ENCODE peak calls at places on chromosomes 13 and 19, in seven cellular contexts. N, K, L, A, B, W and H are unnamed samples.

GRCh38 chr19:39833464-39834286 is at the start of gene DYRK1B:
- DNase-seq in N (peak), K (peak), L (peak), A (peak), B (peak), W (peak), H (peak)

GRCh38 chr13:112210401-112210800 is 143.5 kb downstream of the SOX1 start:
- DNase-seq in N (no peak), K (peak), L (no peak), A (no peak), B (no peak), W (no peak), H (no peak)

GRCh38 chr19:49216076-49216475 is 58.5 kb downstream of the TRPM4 start:
- DNase-seq in N (no peak), K (peak), L (no peak), A (no peak), B (no peak), W (peak), H (peak)

GRCh38 chr19:1369214-1369805 is 14.4 kb upstream of the NDUFS7 start:
- DNase-seq in N (no peak), K (no peak), L (no peak), A (no peak), B (no peak), W (no peak), H (no peak)

GRCh38 chr19:8304841-8305621 is 3.1 kb downstream of the CD320 start:
- DNase-seq in N (peak), K (peak), L (peak), A (no peak), B (peak), W (no peak), H (no peak)

GRCh38 chr19:16369306-16369663 is 44.7 kb downstream of the KLF2 start:
- DNase-seq in N (no peak), K (no peak), L (no peak), A (no peak), B (no peak), W (no peak), H (no peak)

GRCh38 chr13:84571264-84571663 is 689.0 kb upstream of the SLITRK1 start:
- DNase-seq in N (no peak), K (peak), L (no peak), A (no peak), B (no peak), W (no peak), H (no peak)

GRCh38 chr13:92487238-92487637 is 739.4 kb upstream of the GPC6 start:
- DNase-seq in N (no peak), K (no peak), L (no peak), A (no peak), B (no peak), W (no peak), H (no peak)

GRCh38 chr13:24097064-24097463 is 63.5 kb upstream of the SPATA13 start:
- DNase-seq in N (no peak), K (no peak), L (no peak), A (peak), B (no peak), W (no peak), H (peak)

GRCh38 chr13:19172007-19172646 is 9.5 kb downstream of the TUBA3C start:
- DNase-seq in N (no peak), K (no peak), L (no peak), A (no peak), B (no peak), W (no peak), H (no peak)

GRCh38 chr19:52336976-52337375 is 933 bp downstream of the ZNF610 start:
- DNase-seq in N (no peak), K (peak), L (no peak), A (peak), B (no peak), W (no peak), H (no peak)

GRCh38 chr13:26425439-26426358 is 131.8 kb upstream of the WASF3 start:
- DNase-seq in N (no peak), K (no peak), L (peak), A (peak), B (peak), W (peak), H (no peak)

GRCh38 chr13:39484506-39485313 is 118.3 kb downstream of the LHFPL6 start:
- DNase-seq in N (no peak), K (peak), L (no peak), A (peak), B (no peak), W (peak), H (peak)

GRCh38 chr13:78024996-78025395 is 106.4 kb upstream of the EDNRB start:
- DNase-seq in N (no peak), K (no peak), L (no peak), A (peak), B (no peak), W (peak), H (no peak)

GRCh38 chr13:68199271-68199670 is 969.1 kb upstream of the PCDH9 start:
- DNase-seq in N (no peak), K (no peak), L (no peak), A (no peak), B (no peak), W (no peak), H (no peak)

GRCh38 chr19:48372904-48373303 is 8.7 kb downstream of the SYNGR4 start:
- DNase-seq in N (no peak), K (no peak), L (no peak), A (no peak), B (no peak), W (no peak), H (no peak)

GRCh38 chr19:34976611-34977010 is 12.6 kb upstream of the ZNF792 start:
- DNase-seq in N (no peak), K (no peak), L (peak), A (no peak), B (no peak), W (no peak), H (no peak)

GRCh38 chr13:80979035-80979641 is 638.2 kb upstream of the SPRY2 start:
- DNase-seq in N (no peak), K (peak), L (peak), A (peak), B (peak), W (peak), H (peak)

GRCh38 chr13:101996906-101997408 is 404.9 kb downstream of the FGF14 start:
- DNase-seq in N (no peak), K (no peak), L (no peak), A (no peak), B (no peak), W (no peak), H (no peak)

GRCh38 chr13:73325351-73326214 is 266.8 kb downstream of the KLF5 start:
- DNase-seq in N (no peak), K (no peak), L (no peak), A (no peak), B (peak), W (no peak), H (no peak)

GRCh38 chr13:48504606-48505369 is 28.1 kb downstream of the RCBTB2 start:
- DNase-seq in N (no peak), K (peak), L (no peak), A (no peak), B (no peak), W (no peak), H (no peak)

GRCh38 chr19:14408641-14409120 is 10.5 kb downstream of the DDX39A start:
- DNase-seq in N (no peak), K (no peak), L (no peak), A (no peak), B (no peak), W (no peak), H (no peak)

GRCh38 chr19:49850487-49851342 is at the start of gene PTOV1:
- DNase-seq in N (peak), K (peak), L (peak), A (peak), B (peak), W (peak), H (peak)

GRCh38 chr19:37902668-37903067 is 3.7 kb downstream of the WDR87 start:
- DNase-seq in N (peak), K (peak), L (peak), A (peak), B (peak), W (peak), H (peak)

GRCh38 chr19:50559636-50560035 is 8.6 kb downstream of the LRRC4B start:
- DNase-seq in N (no peak), K (no peak), L (no peak), A (no peak), B (no peak), W (no peak), H (no peak)

GRCh38 chr13:74026753-74027152 is 107.5 kb downstream of the KLF12 start:
- DNase-seq in N (no peak), K (peak), L (peak), A (no peak), B (peak), W (peak), H (no peak)

GRCh38 chr19:53577968-53578367 is 40.0 kb downstream of the ZNF331 start:
- DNase-seq in N (peak), K (no peak), L (no peak), A (no peak), B (no peak), W (no peak), H (no peak)

GRCh38 chr13:104854007-104854406 is 1681.5 kb downstream of the EFNB2 start:
- DNase-seq in N (no peak), K (no peak), L (no peak), A (no peak), B (no peak), W (no peak), H (no peak)

GRCh38 chr19:33498391-33499000 is 23.1 kb downstream of the PEPD start:
- DNase-seq in N (no peak), K (no peak), L (no peak), A (no peak), B (no peak), W (no peak), H (no peak)

GRCh38 chr13:74288361-74288911 is 154.2 kb upstream of the KLF12 start:
- DNase-seq in N (peak), K (peak), L (peak), A (peak), B (peak), W (no peak), H (no peak)

GRCh38 chr19:18445252-18445948 is 7.5 kb upstream of the ISYNA1 start:
- DNase-seq in N (no peak), K (no peak), L (no peak), A (no peak), B (no peak), W (no peak), H (no peak)

GRCh38 chr13:43360911-43361605 is 337.7 kb downstream of the DNAJC15 start:
- DNase-seq in N (no peak), K (no peak), L (no peak), A (no peak), B (no peak), W (peak), H (no peak)

GRCh38 chr19:17766543-17767131 is 15.4 kb downstream of the FCHO1 start:
- DNase-seq in N (peak), K (peak), L (peak), A (peak), B (peak), W (peak), H (no peak)

GRCh38 chr13:55106509-55106908 is 2034.2 kb upstream of the PRR20A start:
- DNase-seq in N (no peak), K (no peak), L (no peak), A (no peak), B (no peak), W (no peak), H (no peak)

GRCh38 chr13:78977311-78977710 is 318.4 kb upstream of the OBI1 start:
- DNase-seq in N (no peak), K (no peak), L (no peak), A (no peak), B (no peak), W (no peak), H (no peak)

GRCh38 chr19:2547721-2548120 is 71.8 kb downstream of the GADD45B start:
- DNase-seq in N (peak), K (no peak), L (peak), A (no peak), B (no peak), W (no peak), H (no peak)

GRCh38 chr13:114118763-114119123 is 13.7 kb downstream of the RASA3 start:
- DNase-seq in N (peak), K (no peak), L (no peak), A (peak), B (no peak), W (peak), H (no peak)
- H3K4me3 ChIP-seq in N (no peak), K (no peak), L (no peak), A (no peak), B (no peak), W (peak), H (peak)

DNA sequence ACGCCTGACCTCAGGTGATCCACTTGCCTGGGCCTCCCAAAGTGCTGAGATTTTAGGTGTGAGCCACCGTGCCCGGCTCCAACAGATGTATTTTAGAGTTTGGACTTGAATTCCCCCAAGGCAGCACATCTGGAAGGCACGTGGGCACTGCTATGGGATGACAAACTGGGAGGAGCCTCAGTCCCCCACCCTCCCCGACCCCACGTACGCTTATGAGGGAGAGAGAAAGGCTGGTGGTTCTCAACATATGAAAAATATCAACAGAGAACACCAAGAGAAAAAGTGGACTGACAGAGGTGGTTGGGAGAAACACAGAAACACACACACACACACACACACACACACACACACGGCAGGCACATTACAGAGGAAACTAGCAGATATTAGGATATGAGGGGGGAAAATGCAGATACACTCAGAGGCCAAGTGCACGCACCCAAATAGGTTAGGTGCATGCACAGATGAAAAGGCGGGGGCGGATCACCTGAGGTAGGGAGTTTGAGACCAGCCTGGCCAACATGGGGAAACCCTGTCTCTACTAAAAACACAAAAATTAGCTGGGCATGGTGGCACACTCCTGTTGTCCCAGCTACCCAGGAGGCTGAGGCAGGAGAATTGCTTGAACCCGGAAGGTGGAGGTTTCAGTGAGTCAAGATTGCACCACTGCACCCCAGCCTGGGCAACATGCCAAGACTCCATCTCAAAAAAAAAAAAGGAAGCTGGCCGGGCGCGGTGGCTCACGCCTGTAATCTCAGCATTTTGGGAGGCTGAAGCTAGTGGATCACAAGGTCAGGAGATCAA is 3.2 kb downstream of the STX10 start:
- DNase-seq in N (peak), K (no peak), L (peak), A (peak), B (no peak), W (no peak), H (no peak)
- H3K4me3 ChIP-seq in N (no peak), K (no peak), L (no peak), A (no peak), B (no peak), W (no peak), H (no peak)

GRCh38 chr19:47274071-47274890 is at the start of gene INAFM1:
- DNase-seq in N (peak), K (peak), L (peak), A (peak), B (peak), W (peak), H (peak)

GRCh38 chr19:47273313-47274070 is 1.2 kb upstream of the INAFM1 start:
- DNase-seq in N (peak), K (peak), L (peak), A (peak), B (peak), W (peak), H (peak)

GRCh38 chr19:47274891-47275865 is 493 bp downstream of the INAFM1 start:
- DNase-seq in N (peak), K (no peak), L (peak), A (no peak), B (peak), W (no peak), H (no peak)

GRCh38 chr19:47272448-47273312 is 2.0 kb upstream of the INAFM1 start:
- DNase-seq in N (no peak), K (peak), L (peak), A (peak), B (peak), W (no peak), H (peak)

GRCh38 chr19:47275866-47276461 is 1.3 kb downstream of the INAFM1 start:
- DNase-seq in N (peak), K (no peak), L (peak), A (peak), B (no peak), W (peak), H (peak)
- H3K4me3 ChIP-seq in N (no peak), K (no peak), L (no peak), A (no peak), B (no peak), W (peak), H (no peak)

DNA sequence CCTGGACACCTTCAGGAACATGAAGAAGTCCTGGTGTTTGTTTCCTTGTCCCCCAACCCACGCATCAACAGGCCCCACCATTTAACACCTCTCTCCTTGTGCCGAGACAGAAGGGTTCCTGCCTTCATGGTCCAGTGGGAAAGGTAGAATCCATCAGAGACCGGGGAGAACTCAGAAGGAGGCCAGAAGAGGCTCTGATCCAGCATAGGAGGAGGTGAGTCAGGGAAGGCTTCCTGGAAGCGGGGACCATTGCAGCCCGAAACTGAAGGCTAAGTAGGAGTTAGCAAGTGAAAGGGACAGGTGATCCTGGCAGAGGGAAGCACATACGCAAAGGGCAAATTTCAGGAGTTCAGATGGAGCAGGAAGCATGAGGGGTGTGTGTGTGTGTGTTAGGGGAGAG is 484 bp downstream of the ICAM3 start:
- DNase-seq in N (no peak), K (no peak), L (no peak), A (no peak), B (no peak), W (no peak), H (no peak)
- H3K4me3 ChIP-seq in N (no peak), K (no peak), L (no peak), A (no peak), B (peak), W (no peak), H (no peak)